ENCODE peak calls at places on chromosomes 5 and 9, in six cellular contexts. X, R, M, O, T and P are unnamed samples.

GRCh38 chr9:128552744-128553221 is 396 bp downstream of the SPTAN1 start:
- DNase-seq in X (no peak), R (peak), M (no peak), O (no peak), T (peak), P (no peak)

GRCh38 chr9:93644397-93645088 is 68.2 kb downstream of the PHF2 start:
- DNase-seq in X (no peak), R (no peak), M (no peak), O (no peak), T (no peak), P (no peak)

GRCh38 chr5:116766470-116766947 is 191.9 kb upstream of the SEMA6A start:
- DNase-seq in X (no peak), R (peak), M (no peak), O (no peak), T (no peak), P (peak)

GRCh38 chr5:55141945-55142690 is 17.9 kb upstream of the GPX8 start:
- DNase-seq in X (no peak), R (no peak), M (no peak), O (no peak), T (no peak), P (no peak)

GRCh38 chr9:134942421-134943119 is 24.9 kb upstream of the FCN1 start:
- DNase-seq in X (no peak), R (peak), M (no peak), O (peak), T (no peak), P (peak)

GRCh38 chr9:135983745-135984710 is 22.9 kb upstream of the UBAC1 start:
- DNase-seq in X (no peak), R (no peak), M (no peak), O (no peak), T (no peak), P (no peak)

GRCh38 chr5:73986729-73987128 is 360.7 kb downstream of the ARHGEF28 start:
- DNase-seq in X (no peak), R (no peak), M (no peak), O (no peak), T (no peak), P (no peak)

GRCh38 chr5:60382761-60383160 is 317.2 kb downstream of the DEPDC1B start:
- DNase-seq in X (peak), R (peak), M (no peak), O (peak), T (no peak), P (peak)

GRCh38 chr9:38017149-38017884 is 51.7 kb downstream of the SHB start:
- DNase-seq in X (peak), R (peak), M (no peak), O (no peak), T (peak), P (peak)

GRCh38 chr9:116233160-116233530 is 79.6 kb downstream of the PAPPA start:
- DNase-seq in X (no peak), R (no peak), M (no peak), O (no peak), T (no peak), P (no peak)

GRCh38 chr9:13939129-13939528 is 374.8 kb downstream of the NFIB start:
- DNase-seq in X (peak), R (peak), M (peak), O (peak), T (no peak), P (peak)

DNA sequence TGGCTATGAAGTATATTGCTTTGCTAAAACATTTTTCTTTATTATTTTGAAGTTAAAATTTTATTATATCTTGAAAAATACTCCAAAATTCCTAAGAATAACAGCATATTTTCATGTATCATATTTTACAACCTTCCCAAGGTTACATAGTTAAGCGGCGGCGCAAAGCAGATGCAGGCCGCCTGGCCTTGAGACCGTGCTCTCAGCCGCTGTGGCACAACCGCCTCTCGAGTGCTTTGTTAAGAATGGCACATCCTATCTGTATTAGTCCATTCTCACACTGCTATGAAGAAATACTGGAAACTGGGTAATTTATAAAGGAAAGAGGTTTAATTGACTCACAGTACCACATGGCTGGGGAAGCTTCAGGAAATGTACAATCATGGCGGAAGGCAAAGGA is 228.8 kb downstream of the ARRDC3 start:
- DNase-seq in X (no peak), R (no peak), M (no peak), O (no peak), T (no peak), P (no peak)
- H3K4me3 ChIP-seq in X (no peak), R (no peak), M (no peak), O (no peak), T (no peak), P (no peak)

GRCh38 chr5:6723122-6723885 is 10.1 kb downstream of the TENT4A start:
- DNase-seq in X (no peak), R (no peak), M (no peak), O (peak), T (no peak), P (no peak)

GRCh38 chr5:6719896-6720560 is 6.8 kb downstream of the TENT4A start:
- DNase-seq in X (peak), R (no peak), M (no peak), O (no peak), T (no peak), P (peak)

GRCh38 chr5:6722015-6722414 is 8.8 kb downstream of the TENT4A start:
- DNase-seq in X (peak), R (peak), M (no peak), O (no peak), T (no peak), P (peak)

GRCh38 chr5:6720561-6720921 is 7.3 kb downstream of the TENT4A start:
- DNase-seq in X (no peak), R (no peak), M (no peak), O (no peak), T (no peak), P (no peak)

DNA sequence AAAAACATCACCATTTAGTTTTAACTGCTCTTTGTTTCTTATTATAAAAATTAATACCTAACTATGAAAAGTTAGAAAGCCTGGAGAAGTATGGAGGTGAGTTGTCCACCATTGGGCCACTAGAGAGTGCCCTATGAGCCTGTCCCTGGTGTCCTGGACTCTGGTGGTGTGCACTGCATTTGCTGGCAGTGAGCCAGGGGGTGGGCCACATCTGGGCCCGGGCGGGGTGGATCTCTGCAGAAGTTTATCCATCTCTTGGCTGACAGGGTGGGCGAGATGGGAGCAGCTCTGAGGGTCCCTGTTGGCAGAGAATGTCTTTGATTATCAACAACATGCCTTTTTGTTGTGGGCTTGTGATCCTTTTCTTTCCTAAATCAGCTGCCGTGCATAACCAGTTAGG is 8.2 kb downstream of the TENT4A start:
- DNase-seq in X (no peak), R (no peak), M (no peak), O (no peak), T (no peak), P (no peak)
- TF ChIP-seq CTCF in X (no peak), R (no peak), M (no peak), O (no peak), T (no peak), P (no peak)

GRCh38 chr5:141487131-141487530 is 1.8 kb upstream of the PCDHGC5 start:
- DNase-seq in X (no peak), R (no peak), M (no peak), O (no peak), T (no peak), P (no peak)

GRCh38 chr5:141485305-141486055 is 650 bp downstream of the PCDHGC4 start:
- DNase-seq in X (no peak), R (no peak), M (no peak), O (no peak), T (no peak), P (no peak)

GRCh38 chr5:141486091-141486490 is 1.3 kb downstream of the PCDHGC4 start:
- DNase-seq in X (no peak), R (no peak), M (no peak), O (no peak), T (no peak), P (no peak)

GRCh38 chr5:141483842-141484241 is 988 bp upstream of the PCDHGC4 start:
- DNase-seq in X (no peak), R (no peak), M (no peak), O (no peak), T (no peak), P (no peak)

GRCh38 chr5:141484499-141485304 is at the start of gene PCDHGC4:
- DNase-seq in X (no peak), R (peak), M (no peak), O (no peak), T (no peak), P (no peak)
- H3K4me3 ChIP-seq in X (no peak), R (peak), M (peak), O (peak), T (no peak), P (peak)

GRCh38 chr5:57383093-57383861 is 99.3 kb downstream of the ACTBL2 start:
- DNase-seq in X (peak), R (peak), M (peak), O (peak), T (no peak), P (peak)
- TF ChIP-seq CTCF in X (peak), R (peak), M (peak), O (peak), T (no peak), P (peak)

DNA sequence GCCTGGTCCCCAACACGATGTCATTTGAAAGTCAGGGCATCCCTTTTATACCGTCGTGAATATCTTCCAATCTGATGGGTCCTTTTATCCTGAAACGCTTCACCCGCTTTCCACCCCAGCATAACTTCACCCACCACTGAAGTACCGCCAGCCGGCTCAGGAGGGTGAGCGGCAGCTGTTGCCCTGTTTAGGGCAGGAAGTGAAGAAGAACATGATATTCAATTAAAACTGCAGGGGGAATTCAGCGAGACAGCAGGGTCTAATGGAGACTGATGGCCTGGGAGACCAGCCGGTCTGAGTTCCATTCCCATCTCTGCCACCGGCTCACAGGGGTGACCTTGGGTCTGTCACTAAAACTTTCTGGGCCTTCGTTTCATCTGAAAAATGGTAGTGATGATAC is 68.2 kb upstream of the EGFLAM start:
- DNase-seq in X (no peak), R (no peak), M (no peak), O (no peak), T (no peak), P (no peak)
- H3K4me3 ChIP-seq in X (no peak), R (no peak), M (no peak), O (no peak), T (no peak), P (no peak)

DNA sequence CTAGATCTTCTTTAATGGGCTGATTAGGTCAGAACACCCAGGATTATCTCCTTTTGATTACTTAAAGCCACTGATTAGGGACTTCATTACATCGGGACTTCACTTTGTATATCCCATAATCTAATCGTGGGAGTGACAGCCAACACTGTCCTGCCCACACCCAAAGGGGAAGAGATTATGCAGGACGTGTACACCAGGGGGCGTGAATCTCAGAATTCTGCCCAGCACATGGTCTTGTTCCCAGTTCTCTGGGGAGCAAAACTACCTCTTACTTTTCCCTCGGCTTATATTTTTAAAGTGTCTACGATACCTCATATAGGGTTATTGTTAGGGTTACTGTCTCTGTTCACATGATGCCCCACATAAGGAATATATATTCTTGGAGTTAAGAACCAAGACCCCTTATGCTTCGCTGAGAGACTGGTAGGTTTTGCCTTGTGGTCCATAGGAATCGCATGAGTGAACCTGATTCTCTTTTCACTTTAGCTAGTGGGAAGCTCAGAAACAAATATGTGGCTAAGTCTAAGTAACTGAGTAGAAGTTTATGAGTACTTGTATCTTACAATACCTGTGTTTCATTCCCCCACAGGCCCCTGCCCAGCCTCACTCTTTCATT is 192.7 kb downstream of the GNA14 start:
- DNase-seq in X (no peak), R (no peak), M (no peak), O (no peak), T (no peak), P (no peak)
- TF ChIP-seq CTCF in X (peak), R (peak), M (peak), O (peak), T (no peak), P (peak)

GRCh38 chr9:114774504-114774903 is 31.3 kb downstream of the TNFSF15 start:
- DNase-seq in X (no peak), R (no peak), M (no peak), O (no peak), T (no peak), P (no peak)
- H3K4me3 ChIP-seq in X (no peak), R (no peak), M (no peak), O (no peak), T (no peak), P (no peak)

GRCh38 chr9:19371942-19372341 is 8.1 kb downstream of the RPS6 start:
- DNase-seq in X (no peak), R (peak), M (no peak), O (no peak), T (no peak), P (no peak)
- TF ChIP-seq CTCF in X (no peak), R (peak), M (no peak), O (no peak), T (no peak), P (no peak)

GRCh38 chr9:115116620-115117284 is 1.2 kb downstream of the TNC start:
- DNase-seq in X (no peak), R (no peak), M (no peak), O (no peak), T (no peak), P (no peak)
- H3K4me3 ChIP-seq in X (peak), R (no peak), M (peak), O (peak), T (no peak), P (no peak)